ENCODE peak calls at places on chromosomes 5 and 9, in six cellular contexts. K is AG08395, T is upper lobe of right lung, X is AG09309, P is erythroblast, N is Kasumi-1. C is an unnamed sample.

GRCh38 chr5:78591227-78591626 is 57.3 kb downstream of the LHFPL2 start:
- DNase-seq in K (peak), T (no peak), X (peak), P (peak), N (no peak), C (no peak)

GRCh38 chr9:87239312-87239711 is 258.4 kb upstream of the DAPK1 start:
- DNase-seq in K (no peak), T (no peak), X (no peak), P (no peak), N (no peak), C (no peak)

GRCh38 chr9:34991833-34992375 is 2.4 kb downstream of the DNAJB5 start:
- DNase-seq in K (no peak), T (peak), X (no peak), P (no peak), N (no peak), C (no peak)

GRCh38 chr9:68631811-68632210 is 73.2 kb upstream of the PIP5K1B start:
- DNase-seq in K (no peak), T (no peak), X (no peak), P (no peak), N (no peak), C (no peak)

GRCh38 chr5:57488308-57488955 is 5.8 kb upstream of the ACTBL2 start:
- DNase-seq in K (peak), T (no peak), X (no peak), P (no peak), N (no peak), C (no peak)

GRCh38 chr5:5492087-5492933 is 69.8 kb downstream of the ICE1 start:
- DNase-seq in K (peak), T (no peak), X (no peak), P (peak), N (peak), C (no peak)

GRCh38 chr5:120160120-120160895 is 303.8 kb upstream of the PRR16 start:
- DNase-seq in K (peak), T (no peak), X (no peak), P (no peak), N (no peak), C (no peak)

GRCh38 chr5:15191012-15191411 is 309.0 kb upstream of the FBXL7 start:
- DNase-seq in K (no peak), T (no peak), X (no peak), P (no peak), N (no peak), C (no peak)

GRCh38 chr5:109016300-109016699 is 268.6 kb downstream of the FER start:
- DNase-seq in K (no peak), T (no peak), X (no peak), P (no peak), N (no peak), C (no peak)

GRCh38 chr5:96125335-96125891 is 163.8 kb upstream of the ELL2 start:
- DNase-seq in K (peak), T (no peak), X (no peak), P (peak), N (no peak), C (no peak)

GRCh38 chr9:106287108-106287631 is 575.8 kb upstream of the ZNF462 start:
- DNase-seq in K (peak), T (no peak), X (no peak), P (no peak), N (no peak), C (no peak)

GRCh38 chr9:126813072-126813471 is 8.2 kb downstream of the ZBTB43 start:
- DNase-seq in K (no peak), T (no peak), X (no peak), P (no peak), N (no peak), C (no peak)

GRCh38 chr5:25568989-25569625 is 924.3 kb upstream of the CDH10 start:
- DNase-seq in K (no peak), T (no peak), X (no peak), P (peak), N (no peak), C (no peak)

GRCh38 chr9:122372856-122373845 is 2.3 kb downstream of the PTGS1 start:
- DNase-seq in K (no peak), T (no peak), X (no peak), P (no peak), N (no peak), C (no peak)

GRCh38 chr5:127517110-127517479 is 345 bp upstream of the PRRC1 start:
- DNase-seq in K (no peak), T (no peak), X (no peak), P (no peak), N (peak), C (no peak)

GRCh38 chr5:172854451-172854871 is 20.4 kb downstream of the ERGIC1 start:
- DNase-seq in K (no peak), T (peak), X (no peak), P (no peak), N (no peak), C (no peak)

GRCh38 chr5:74371621-74372020 is 268.9 kb downstream of the ENC1 start:
- DNase-seq in K (no peak), T (no peak), X (no peak), P (no peak), N (no peak), C (no peak)